ENCODE peak calls at places on chromosomes 11 and 22, in five cellular contexts. O is astrocyte of the spinal cord, W is osteocyte, G is progenitor cell of endocrine pancreas, R is fibroblast of the aortic adventitia. I is an unnamed sample.

GRCh38 chr22:35761037-35761436 is 43.4 kb downstream of the APOL5 start:
- DNase-seq in R (peak; percentile 35), W (no peak), O (no peak), G (no peak), I (no peak)

GRCh38 chr11:2912498-2912897 is 16.7 kb downstream of the PHLDA2 start:
- DNase-seq in O (peak; percentile 89), R (peak; percentile 56), G (no peak), W (peak; percentile 92), I (no peak)

GRCh38 chr11:95245038-95245437 is 14.0 kb upstream of the SESN3 start:
- DNase-seq in R (peak; percentile 94), O (peak; percentile 26), W (no peak), G (no peak), I (no peak)

GRCh38 chr11:86741489-86742435 is 58.6 kb upstream of the PRSS23 start:
- DNase-seq in O (peak; percentile 92), R (peak; percentile 80), G (no peak), W (no peak), I (no peak)

GRCh38 chr22:32665676-32666075 is 135.8 kb upstream of the TIMP3 start:
- DNase-seq in R (peak; percentile 27), W (no peak), O (no peak), G (no peak), I (no peak)

GRCh38 chr11:113806403-113806802 is 26.8 kb downstream of the CLDN25 start:
- DNase-seq in G (no peak), O (no peak), W (no peak), R (peak; percentile 13), I (peak; percentile 73)

GRCh38 chr22:49535527-49536125 is 292.0 kb downstream of the BRD1 start:
- DNase-seq in R (no peak), W (no peak), G (no peak), O (no peak), I (no peak)

GRCh38 chr11:101127348-101127698 is 2.3 kb downstream of the PGR start:
- DNase-seq in O (no peak), R (no peak), G (peak; percentile 16), W (no peak), I (peak; percentile 57)

GRCh38 chr22:24482586-24482985 is 12.5 kb upstream of the UPB1 start:
- DNase-seq in R (peak; percentile 91), O (peak; percentile 68), W (no peak), G (no peak), I (no peak)

DNA sequence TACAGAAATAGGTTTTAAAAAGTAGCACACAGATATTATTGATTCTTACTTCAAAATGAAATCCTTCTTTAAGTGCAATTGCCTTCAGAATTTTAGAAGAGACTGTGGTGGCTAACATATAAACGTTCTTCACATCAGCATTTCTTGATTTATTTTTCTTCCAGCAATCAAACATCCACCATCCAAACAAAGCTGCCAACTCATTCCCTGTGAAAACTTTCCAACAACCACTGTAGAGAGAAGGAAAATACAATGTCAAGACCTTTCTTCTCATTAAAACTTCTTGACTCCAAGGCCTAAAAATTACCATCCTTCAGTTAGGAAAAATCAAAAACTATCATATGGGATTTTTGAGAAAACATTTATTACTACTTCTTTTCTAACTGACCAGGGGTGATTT is 34.0 kb upstream of the P4HA3 start:
- DNase-seq in R (no peak), W (no peak), O (no peak), G (no peak), I (no peak)
- TF ChIP-seq CTCF in R (no peak), W (no peak), O (no peak), G (no peak), I (no peak)

DNA sequence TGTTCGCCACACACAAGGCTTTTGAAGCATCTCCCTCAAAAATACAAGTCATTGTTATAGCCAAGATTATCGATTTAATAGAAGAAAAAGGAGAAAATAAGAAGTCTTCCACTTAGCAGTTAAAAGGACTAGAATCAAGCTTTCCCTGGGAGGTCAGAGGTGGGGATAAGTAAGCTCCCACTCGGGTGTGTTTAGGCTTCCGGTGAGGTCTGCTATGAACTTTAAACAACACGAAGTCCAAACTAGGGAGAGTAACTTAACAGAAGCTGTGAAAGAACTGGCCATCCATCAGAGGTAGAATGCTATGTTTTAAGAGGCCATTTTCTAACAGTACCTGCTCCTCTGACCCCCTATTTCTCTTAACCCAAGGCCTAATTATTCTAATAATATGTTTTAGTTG is 91.4 kb upstream of the APOA1 start:
- DNase-seq in G (no peak), R (no peak), W (no peak), O (no peak), I (no peak)
- TF ChIP-seq CTCF in G (no peak), R (no peak), W (no peak), O (no peak), I (no peak)

GRCh38 chr11:107078375-107078774 is 60.1 kb upstream of the GUCY1A2 start:
- DNase-seq in R (no peak), O (no peak), W (no peak), G (no peak), I (no peak)
- TF ChIP-seq CTCF in R (no peak), O (no peak), W (no peak), G (no peak), I (no peak)

DNA sequence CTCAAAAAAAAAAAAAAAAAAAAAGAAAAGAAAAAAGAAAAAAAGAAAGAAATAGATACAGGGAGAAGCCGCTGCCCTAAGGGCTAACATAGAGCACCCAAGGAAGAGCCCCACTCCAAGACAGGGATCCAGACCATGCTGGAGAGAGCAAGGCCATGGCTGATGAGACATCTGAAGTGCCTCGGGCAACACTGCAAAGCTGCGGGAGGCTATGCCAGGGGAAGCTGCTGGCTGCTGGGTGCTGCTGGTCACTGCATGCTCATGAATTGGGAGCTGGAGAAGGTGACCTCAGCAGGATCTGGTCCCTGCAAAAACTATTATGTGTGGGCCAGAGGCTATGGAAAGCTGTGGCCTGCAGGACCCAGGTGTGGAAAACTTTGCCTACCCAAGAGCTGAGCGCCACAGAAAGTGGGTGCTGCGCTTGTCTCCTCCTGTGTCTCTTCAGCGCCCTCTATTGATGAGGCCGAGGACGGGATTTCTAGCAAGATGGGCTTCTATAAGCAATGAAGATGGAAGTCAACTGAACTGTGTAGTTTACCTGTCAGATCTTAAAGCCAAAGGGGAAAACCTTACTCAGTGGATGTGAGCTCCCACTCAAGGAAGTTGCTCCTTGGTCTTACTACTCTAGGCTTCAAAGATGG is 17.3 kb upstream of the SLC29A2 start:
- DNase-seq in R (peak; percentile 77), W (no peak), O (peak; percentile 70), G (no peak), I (peak; percentile 77)
- TF ChIP-seq CTCF in R (peak; percentile 88), W (peak; percentile 79), O (peak; percentile 97), G (peak; percentile 63), I (peak; percentile 63)

GRCh38 chr11:8688414-8689362 is 6.1 kb downstream of the RPL27A start:
- DNase-seq in G (peak; percentile 87), R (peak; percentile 94), W (peak; percentile 96), O (peak; percentile 96), I (peak; percentile 94)
- TF ChIP-seq CTCF in G (peak; percentile 25), R (no peak), W (peak; percentile 24), O (no peak), I (no peak)

DNA sequence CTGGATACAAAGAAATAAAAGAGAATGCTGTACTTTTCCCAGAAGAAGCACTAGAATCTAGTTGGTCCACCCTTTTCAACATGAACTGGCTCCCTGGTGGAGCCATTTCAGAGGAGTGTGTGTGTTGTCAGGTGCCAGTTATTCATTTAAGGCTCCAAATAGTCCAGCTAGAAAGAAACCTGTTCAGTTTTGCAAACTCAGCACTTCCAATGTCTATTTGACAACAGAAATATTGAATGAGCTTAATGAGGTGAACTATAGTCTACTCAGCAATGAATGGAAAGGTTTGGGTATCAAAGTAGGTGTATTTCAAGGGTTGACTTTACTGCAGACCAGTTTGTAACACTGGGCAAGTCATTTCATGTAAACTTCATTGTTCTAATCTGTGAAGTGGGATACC is 2.1 kb downstream of the OR8D1 start:
- DNase-seq in R (no peak), O (no peak), G (no peak), W (no peak), I (no peak)
- TF ChIP-seq CTCF in R (no peak), O (no peak), G (no peak), W (no peak), I (no peak)

GRCh38 chr11:17735823-17736772 is 1.5 kb downstream of the KCNC1 start:
- DNase-seq in W (no peak), G (no peak), O (no peak), R (no peak), I (peak; percentile 63)
- TF ChIP-seq CTCF in W (peak; percentile 45), G (peak; percentile 50), O (peak; percentile 32), R (no peak), I (peak; percentile 82)

I was measured in glutamatergic neuron.